ENCODE peak calls at places on chromosomes 12 and 14, in five cellular contexts. One of them, this sample, is unnamed. For H3K4me1 and H3K36me3, the result is how much of the 10 kb centered on the place peaks cover.

GRCh38 chr14:67393689-67394088 is 18.3 kb downstream of the PLEK2 start:
- DNase-seq in pancreas: no peak
- DNase-seq in naive thymus-derived CD4-positive, alpha-beta T cell: no peak
- DNase-seq in PC-3: peak
- DNase-seq in CD4-positive, alpha-beta memory T cell: no peak
- DNase-seq in this sample: no peak

GRCh38 chr14:96083667-96084320 is 44.6 kb downstream of the C14orf132 start:
- DNase-seq in pancreas: peak
- DNase-seq in naive thymus-derived CD4-positive, alpha-beta T cell: no peak
- DNase-seq in PC-3: peak
- DNase-seq in CD4-positive, alpha-beta memory T cell: no peak
- DNase-seq in this sample: peak

GRCh38 chr12:110844551-110845395 is 2.0 kb upstream of the CCDC63 start:
- DNase-seq in pancreas: no peak
- DNase-seq in naive thymus-derived CD4-positive, alpha-beta T cell: no peak
- DNase-seq in PC-3: no peak
- DNase-seq in CD4-positive, alpha-beta memory T cell: no peak
- DNase-seq in this sample: no peak

GRCh38 chr14:22852940-22853767 is 16.8 kb downstream of the MMP14 start:
- DNase-seq in pancreas: peak
- DNase-seq in naive thymus-derived CD4-positive, alpha-beta T cell: peak
- DNase-seq in PC-3: peak
- DNase-seq in CD4-positive, alpha-beta memory T cell: peak
- DNase-seq in this sample: peak

GRCh38 chr12:57235012-57235727 is 5.7 kb downstream of the SHMT2 start:
- DNase-seq in pancreas: no peak
- DNase-seq in naive thymus-derived CD4-positive, alpha-beta T cell: no peak
- DNase-seq in PC-3: no peak
- DNase-seq in CD4-positive, alpha-beta memory T cell: no peak
- DNase-seq in this sample: no peak

GRCh38 chr14:78157855-78158436 is 12.2 kb upstream of the NRXN3 start:
- DNase-seq in pancreas: no peak
- DNase-seq in naive thymus-derived CD4-positive, alpha-beta T cell: no peak
- DNase-seq in PC-3: peak
- DNase-seq in CD4-positive, alpha-beta memory T cell: no peak
- DNase-seq in this sample: peak

GRCh38 chr12:58105225-58106119 is 164.1 kb downstream of the ATP23 start:
- DNase-seq in pancreas: no peak
- DNase-seq in naive thymus-derived CD4-positive, alpha-beta T cell: no peak
- DNase-seq in PC-3: peak
- DNase-seq in CD4-positive, alpha-beta memory T cell: no peak
- DNase-seq in this sample: no peak

GRCh38 chr12:24489939-24490338 is 459.0 kb downstream of the BCAT1 start:
- DNase-seq in pancreas: no peak
- DNase-seq in naive thymus-derived CD4-positive, alpha-beta T cell: no peak
- DNase-seq in PC-3: no peak
- DNase-seq in CD4-positive, alpha-beta memory T cell: no peak
- DNase-seq in this sample: no peak

GRCh38 chr14:47102472-47102871 is 450.9 kb upstream of the RPL10L start:
- DNase-seq in pancreas: no peak
- DNase-seq in naive thymus-derived CD4-positive, alpha-beta T cell: no peak
- DNase-seq in PC-3: no peak
- DNase-seq in CD4-positive, alpha-beta memory T cell: no peak
- DNase-seq in this sample: no peak

GRCh38 chr14:63174760-63175191 is 29.5 kb upstream of the RHOJ start:
- DNase-seq in pancreas: no peak
- DNase-seq in naive thymus-derived CD4-positive, alpha-beta T cell: no peak
- DNase-seq in PC-3: peak
- DNase-seq in CD4-positive, alpha-beta memory T cell: no peak
- DNase-seq in this sample: no peak

GRCh38 chr12:28158353-28158752 is 31.9 kb upstream of the CCDC91 start:
- DNase-seq in pancreas: no peak
- DNase-seq in naive thymus-derived CD4-positive, alpha-beta T cell: no peak
- DNase-seq in PC-3: no peak
- DNase-seq in CD4-positive, alpha-beta memory T cell: no peak
- DNase-seq in this sample: no peak

GRCh38 chr14:99619873-99620834 is 16.1 kb upstream of the CCDC85C start:
- DNase-seq in pancreas: no peak
- DNase-seq in naive thymus-derived CD4-positive, alpha-beta T cell: no peak
- DNase-seq in PC-3: peak
- DNase-seq in CD4-positive, alpha-beta memory T cell: no peak
- DNase-seq in this sample: no peak

GRCh38 chr14:106564058-106564643 is 1037.8 kb downstream of the TMEM121 start:
- DNase-seq in pancreas: peak
- DNase-seq in naive thymus-derived CD4-positive, alpha-beta T cell: peak
- DNase-seq in PC-3: peak
- DNase-seq in CD4-positive, alpha-beta memory T cell: peak
- DNase-seq in this sample: peak

GRCh38 chr12:94623161-94623920 is 27.0 kb downstream of the TMCC3 start:
- DNase-seq in pancreas: no peak
- DNase-seq in naive thymus-derived CD4-positive, alpha-beta T cell: no peak
- DNase-seq in PC-3: no peak
- DNase-seq in CD4-positive, alpha-beta memory T cell: no peak
- DNase-seq in this sample: no peak

GRCh38 chr12:49909328-49909727 is 5.6 kb upstream of the FAIM2 start:
- DNase-seq in pancreas: no peak
- DNase-seq in naive thymus-derived CD4-positive, alpha-beta T cell: no peak
- DNase-seq in PC-3: no peak
- DNase-seq in CD4-positive, alpha-beta memory T cell: no peak
- DNase-seq in this sample: no peak

GRCh38 chr12:107594995-107595394 is 90.6 kb upstream of the PWP1 start:
- DNase-seq in pancreas: no peak
- DNase-seq in naive thymus-derived CD4-positive, alpha-beta T cell: no peak
- DNase-seq in PC-3: peak
- DNase-seq in CD4-positive, alpha-beta memory T cell: no peak
- DNase-seq in this sample: no peak

GRCh38 chr14:58770501-58770982 is 132.8 kb downstream of the DACT1 start:
- DNase-seq in pancreas: no peak
- DNase-seq in naive thymus-derived CD4-positive, alpha-beta T cell: no peak
- DNase-seq in PC-3: no peak
- DNase-seq in CD4-positive, alpha-beta memory T cell: no peak
- DNase-seq in this sample: no peak

GRCh38 chr14:71243697-71244096 is 336.4 kb downstream of the PCNX1 start:
- DNase-seq in pancreas: no peak
- DNase-seq in naive thymus-derived CD4-positive, alpha-beta T cell: no peak
- DNase-seq in PC-3: no peak
- DNase-seq in CD4-positive, alpha-beta memory T cell: no peak
- DNase-seq in this sample: no peak

GRCh38 chr12:2172486-2173214 is 119.9 kb downstream of the CACNA1C start:
- DNase-seq in pancreas: no peak
- DNase-seq in naive thymus-derived CD4-positive, alpha-beta T cell: no peak
- DNase-seq in PC-3: no peak
- DNase-seq in CD4-positive, alpha-beta memory T cell: no peak
- DNase-seq in this sample: no peak

GRCh38 chr12:54160050-54160449 is 28.7 kb downstream of the SMUG1 start:
- DNase-seq in pancreas: no peak
- DNase-seq in naive thymus-derived CD4-positive, alpha-beta T cell: no peak
- DNase-seq in PC-3: no peak
- DNase-seq in CD4-positive, alpha-beta memory T cell: no peak
- DNase-seq in this sample: no peak

GRCh38 chr12:93415723-93416464 is 25.9 kb downstream of the UBE2N start:
- DNase-seq in pancreas: no peak
- DNase-seq in naive thymus-derived CD4-positive, alpha-beta T cell: no peak
- DNase-seq in PC-3: no peak
- DNase-seq in CD4-positive, alpha-beta memory T cell: no peak
- DNase-seq in this sample: no peak

GRCh38 chr14:22699801-22700564 is 55.8 kb upstream of the OR6J1 start:
- DNase-seq in pancreas: no peak
- DNase-seq in naive thymus-derived CD4-positive, alpha-beta T cell: no peak
- DNase-seq in PC-3: peak
- DNase-seq in CD4-positive, alpha-beta memory T cell: no peak
- DNase-seq in this sample: no peak

GRCh38 chr14:92258934-92259333 is 64.0 kb upstream of the SLC24A4 start:
- DNase-seq in pancreas: no peak
- DNase-seq in naive thymus-derived CD4-positive, alpha-beta T cell: no peak
- DNase-seq in PC-3: no peak
- DNase-seq in CD4-positive, alpha-beta memory T cell: no peak
- DNase-seq in this sample: no peak

GRCh38 chr12:55227643-55228042 is 6.8 kb downstream of the OR10A7 start:
- DNase-seq in pancreas: no peak
- DNase-seq in naive thymus-derived CD4-positive, alpha-beta T cell: no peak
- DNase-seq in PC-3: no peak
- DNase-seq in CD4-positive, alpha-beta memory T cell: no peak
- DNase-seq in this sample: no peak

GRCh38 chr14:105217764-105218163 is 30.6 kb upstream of the BTBD6 start:
- DNase-seq in pancreas: no peak
- DNase-seq in naive thymus-derived CD4-positive, alpha-beta T cell: no peak
- DNase-seq in PC-3: no peak
- DNase-seq in CD4-positive, alpha-beta memory T cell: no peak
- DNase-seq in this sample: peak

GRCh38 chr12:101863971-101864370 is 13.4 kb upstream of the DRAM1 start:
- DNase-seq in pancreas: no peak
- DNase-seq in naive thymus-derived CD4-positive, alpha-beta T cell: no peak
- DNase-seq in PC-3: no peak
- DNase-seq in CD4-positive, alpha-beta memory T cell: no peak
- DNase-seq in this sample: no peak

GRCh38 chr14:81450100-81450531 is 50.0 kb upstream of the STON2 start:
- DNase-seq in pancreas: no peak
- DNase-seq in naive thymus-derived CD4-positive, alpha-beta T cell: no peak
- DNase-seq in PC-3: no peak
- DNase-seq in CD4-positive, alpha-beta memory T cell: no peak
- DNase-seq in this sample: no peak

GRCh38 chr14:67332468-67332867 is 27.1 kb downstream of the ATP6V1D start:
- DNase-seq in pancreas: no peak
- DNase-seq in naive thymus-derived CD4-positive, alpha-beta T cell: no peak
- DNase-seq in PC-3: peak
- DNase-seq in CD4-positive, alpha-beta memory T cell: no peak
- DNase-seq in this sample: no peak

GRCh38 chr14:91138511-91139359 is 24.9 kb downstream of the DGLUCY start:
- DNase-seq in pancreas: no peak
- DNase-seq in naive thymus-derived CD4-positive, alpha-beta T cell: peak
- DNase-seq in PC-3: peak
- DNase-seq in CD4-positive, alpha-beta memory T cell: peak
- DNase-seq in this sample: no peak

GRCh38 chr12:122199484-122200355 is 3.8 kb upstream of the B3GNT4 start:
- DNase-seq in pancreas: no peak
- DNase-seq in naive thymus-derived CD4-positive, alpha-beta T cell: no peak
- DNase-seq in PC-3: no peak
- DNase-seq in CD4-positive, alpha-beta memory T cell: no peak
- DNase-seq in this sample: peak

GRCh38 chr14:35826952-35827416 is 846 bp downstream of the BRMS1L start:
- DNase-seq in pancreas: no peak
- DNase-seq in naive thymus-derived CD4-positive, alpha-beta T cell: no peak
- DNase-seq in PC-3: no peak
- DNase-seq in CD4-positive, alpha-beta memory T cell: no peak
- DNase-seq in this sample: no peak
- H3K27ac ChIP-seq in pancreas: peak
- H3K27ac ChIP-seq in naive thymus-derived CD4-positive, alpha-beta T cell: peak
- H3K27ac ChIP-seq in PC-3: no peak
- H3K27ac ChIP-seq in CD4-positive, alpha-beta memory T cell: peak
- H3K27ac ChIP-seq in this sample: peak

GRCh38 chr12:62724285-62724684 is 210.7 kb downstream of the PPM1H start:
- DNase-seq in pancreas: no peak
- DNase-seq in naive thymus-derived CD4-positive, alpha-beta T cell: no peak
- DNase-seq in PC-3: no peak
- DNase-seq in CD4-positive, alpha-beta memory T cell: no peak
- DNase-seq in this sample: no peak

GRCh38 chr12:62724947-62725447 is 210.0 kb downstream of the PPM1H start:
- DNase-seq in pancreas: no peak
- DNase-seq in naive thymus-derived CD4-positive, alpha-beta T cell: no peak
- DNase-seq in PC-3: peak
- DNase-seq in CD4-positive, alpha-beta memory T cell: no peak
- DNase-seq in this sample: no peak

GRCh38 chr12:62725781-62726180 is 209.2 kb downstream of the PPM1H start:
- DNase-seq in pancreas: no peak
- DNase-seq in naive thymus-derived CD4-positive, alpha-beta T cell: no peak
- DNase-seq in PC-3: peak
- DNase-seq in CD4-positive, alpha-beta memory T cell: no peak
- DNase-seq in this sample: no peak

GRCh38 chr12:62722971-62723680 is 211.8 kb downstream of the PPM1H start:
- DNase-seq in pancreas: no peak
- DNase-seq in naive thymus-derived CD4-positive, alpha-beta T cell: no peak
- DNase-seq in PC-3: peak
- DNase-seq in CD4-positive, alpha-beta memory T cell: no peak
- DNase-seq in this sample: no peak

DNA sequence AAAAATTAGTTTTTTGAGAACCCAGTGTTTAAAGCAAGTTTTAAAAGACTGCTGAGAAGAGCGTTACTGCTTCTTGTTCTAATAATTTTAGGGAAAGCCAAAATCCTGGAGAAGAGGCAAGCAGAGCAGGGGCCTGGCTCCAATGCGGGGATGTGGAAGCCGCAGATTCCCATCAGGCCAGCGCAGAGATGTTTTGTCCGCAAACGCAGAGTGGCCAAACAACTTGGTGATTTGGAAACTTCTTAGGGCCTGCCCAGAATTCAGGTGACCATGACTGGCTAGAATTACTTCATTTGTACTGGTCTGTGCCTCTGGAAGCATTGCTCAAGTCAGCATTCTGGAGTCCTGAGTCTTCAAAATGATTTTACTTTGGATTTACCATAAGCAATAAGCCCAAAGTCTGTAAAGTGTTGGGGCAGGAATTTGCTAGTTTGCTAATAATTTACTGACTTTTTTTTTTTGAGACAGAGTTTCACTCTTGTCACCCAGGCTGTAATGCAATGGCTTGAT is 208.4 kb downstream of the PPM1H start:
- DNase-seq in pancreas: no peak
- DNase-seq in naive thymus-derived CD4-positive, alpha-beta T cell: no peak
- DNase-seq in PC-3: no peak
- DNase-seq in CD4-positive, alpha-beta memory T cell: no peak
- DNase-seq in this sample: no peak
- H3K4me1 ChIP-seq in pancreas: under half
- H3K4me1 ChIP-seq in naive thymus-derived CD4-positive, alpha-beta T cell: under half
- H3K4me1 ChIP-seq in PC-3: half or more
- H3K4me1 ChIP-seq in CD4-positive, alpha-beta memory T cell: under half
- H3K4me1 ChIP-seq in this sample: under half

GRCh38 chr12:67572492-67572891 is 76.1 kb upstream of the DYRK2 start:
- DNase-seq in pancreas: no peak
- DNase-seq in naive thymus-derived CD4-positive, alpha-beta T cell: no peak
- DNase-seq in PC-3: no peak
- DNase-seq in CD4-positive, alpha-beta memory T cell: no peak
- DNase-seq in this sample: no peak
- H3K36me3 ChIP-seq in pancreas: under half
- H3K36me3 ChIP-seq in naive thymus-derived CD4-positive, alpha-beta T cell: under half
- H3K36me3 ChIP-seq in PC-3: under half
- H3K36me3 ChIP-seq in CD4-positive, alpha-beta memory T cell: under half
- H3K36me3 ChIP-seq in this sample: under half

GRCh38 chr12:95634622-95635621 is 83.6 kb upstream of the USP44 start:
- DNase-seq in pancreas: peak
- DNase-seq in naive thymus-derived CD4-positive, alpha-beta T cell: no peak
- DNase-seq in PC-3: peak
- DNase-seq in CD4-positive, alpha-beta memory T cell: no peak
- DNase-seq in this sample: no peak
- H3K27ac ChIP-seq in pancreas: no peak
- H3K27ac ChIP-seq in naive thymus-derived CD4-positive, alpha-beta T cell: no peak
- H3K27ac ChIP-seq in PC-3: peak
- H3K27ac ChIP-seq in CD4-positive, alpha-beta memory T cell: no peak
- H3K27ac ChIP-seq in this sample: no peak

This sample was measured in upper lobe of right lung.